ENCODE peak calls at places on chromosomes 12 and 14, in six cellular contexts. One of them, this sample, is unnamed.

GRCh38 chr12:68137278-68137930 is 22.1 kb downstream of the IFNG start:
- DNase-seq in IMR-90: no peak
- DNase-seq in neuronal stem cell: no peak
- DNase-seq in H9: no peak
- DNase-seq in mesenchymal stem cell: no peak
- DNase-seq in H1: no peak
- DNase-seq in this sample: no peak

GRCh38 chr12:2959194-2959507 is at the start of gene TEAD4:
- DNase-seq in IMR-90: peak; percentile 74
- DNase-seq in neuronal stem cell: peak; percentile 87
- DNase-seq in H9: peak; percentile 92
- DNase-seq in mesenchymal stem cell: peak; percentile 74
- DNase-seq in H1: no peak
- DNase-seq in this sample: peak; percentile 95

GRCh38 chr12:64083285-64084210 is 138.5 kb downstream of the KICS2 start:
- DNase-seq in IMR-90: peak; percentile 95
- DNase-seq in neuronal stem cell: no peak
- DNase-seq in H9: no peak
- DNase-seq in mesenchymal stem cell: peak; percentile 77
- DNase-seq in H1: no peak
- DNase-seq in this sample: no peak

GRCh38 chr12:6062427-6063378 is 61.8 kb downstream of the VWF start:
- DNase-seq in IMR-90: peak; percentile 48
- DNase-seq in neuronal stem cell: peak; percentile 57
- DNase-seq in H9: peak; percentile 85
- DNase-seq in mesenchymal stem cell: peak; percentile 61
- DNase-seq in H1: no peak
- DNase-seq in this sample: peak; percentile 69

GRCh38 chr14:36344211-36344610 is 23.8 kb upstream of the MBIP start:
- DNase-seq in IMR-90: peak; percentile 10
- DNase-seq in neuronal stem cell: no peak
- DNase-seq in H9: no peak
- DNase-seq in mesenchymal stem cell: no peak
- DNase-seq in H1: no peak
- DNase-seq in this sample: peak; percentile 8

GRCh38 chr14:90040411-90040810 is 21.4 kb upstream of the KCNK13 start:
- DNase-seq in IMR-90: no peak
- DNase-seq in neuronal stem cell: no peak
- DNase-seq in H9: no peak
- DNase-seq in mesenchymal stem cell: no peak
- DNase-seq in H1: no peak
- DNase-seq in this sample: no peak

GRCh38 chr12:61365001-61365400 is 895.2 kb upstream of the USP15 start:
- DNase-seq in IMR-90: no peak
- DNase-seq in neuronal stem cell: no peak
- DNase-seq in H9: no peak
- DNase-seq in mesenchymal stem cell: no peak
- DNase-seq in H1: no peak
- DNase-seq in this sample: no peak

GRCh38 chr12:94644141-94644575 is 6.2 kb downstream of the TMCC3 start:
- DNase-seq in IMR-90: peak; percentile 24
- DNase-seq in neuronal stem cell: no peak
- DNase-seq in H9: no peak
- DNase-seq in mesenchymal stem cell: peak; percentile 63
- DNase-seq in H1: no peak
- DNase-seq in this sample: no peak

GRCh38 chr14:61178226-61179060 is 102.7 kb downstream of the TMEM30B start:
- DNase-seq in IMR-90: peak; percentile 99
- DNase-seq in neuronal stem cell: no peak
- DNase-seq in H9: no peak
- DNase-seq in mesenchymal stem cell: peak; percentile 98
- DNase-seq in H1: no peak
- DNase-seq in this sample: peak; percentile 89

GRCh38 chr12:115051378-115051777 is 367.4 kb upstream of the TBX3 start:
- DNase-seq in IMR-90: no peak
- DNase-seq in neuronal stem cell: no peak
- DNase-seq in H9: no peak
- DNase-seq in mesenchymal stem cell: no peak
- DNase-seq in H1: no peak
- DNase-seq in this sample: no peak

GRCh38 chr12:93894391-93895095 is 217.4 kb downstream of the CRADD start:
- DNase-seq in IMR-90: peak; percentile 52
- DNase-seq in neuronal stem cell: no peak
- DNase-seq in H9: no peak
- DNase-seq in mesenchymal stem cell: no peak
- DNase-seq in H1: no peak
- DNase-seq in this sample: no peak

GRCh38 chr14:35438910-35439713 is 34.6 kb upstream of the NFKBIA start:
- DNase-seq in IMR-90: no peak
- DNase-seq in neuronal stem cell: no peak
- DNase-seq in H9: no peak
- DNase-seq in mesenchymal stem cell: no peak
- DNase-seq in H1: no peak
- DNase-seq in this sample: peak; percentile 49

GRCh38 chr14:93113678-93114067 is 2.1 kb downstream of the ITPK1 start:
- DNase-seq in IMR-90: no peak
- DNase-seq in neuronal stem cell: no peak
- DNase-seq in H9: peak; percentile 52
- DNase-seq in mesenchymal stem cell: no peak
- DNase-seq in H1: no peak
- DNase-seq in this sample: no peak

GRCh38 chr14:103624860-103625259 is 4.2 kb upstream of the KLC1 start:
- DNase-seq in IMR-90: peak; percentile 66
- DNase-seq in neuronal stem cell: no peak
- DNase-seq in H9: peak; percentile 65
- DNase-seq in mesenchymal stem cell: peak; percentile 65
- DNase-seq in H1: no peak
- DNase-seq in this sample: peak; percentile 74

GRCh38 chr14:76456200-76456599 is 80.3 kb downstream of the ESRRB start:
- DNase-seq in IMR-90: peak; percentile 8
- DNase-seq in neuronal stem cell: peak; percentile 46
- DNase-seq in H9: peak; percentile 65
- DNase-seq in mesenchymal stem cell: peak; percentile 1
- DNase-seq in H1: no peak
- DNase-seq in this sample: peak; percentile 75

GRCh38 chr12:86249856-86250255 is 6.3 kb downstream of the MGAT4C start:
- DNase-seq in IMR-90: peak; percentile 70
- DNase-seq in neuronal stem cell: no peak
- DNase-seq in H9: no peak
- DNase-seq in mesenchymal stem cell: peak; percentile 70
- DNase-seq in H1: no peak
- DNase-seq in this sample: peak; percentile 46

GRCh38 chr12:27564612-27565213 is 40.7 kb downstream of the PPFIBP1 start:
- DNase-seq in IMR-90: no peak
- DNase-seq in neuronal stem cell: no peak
- DNase-seq in H9: no peak
- DNase-seq in mesenchymal stem cell: peak; percentile 43
- DNase-seq in H1: no peak
- DNase-seq in this sample: no peak

GRCh38 chr12:62919827-62920226 is 15.1 kb downstream of the PPM1H start:
- DNase-seq in IMR-90: peak; percentile 63
- DNase-seq in neuronal stem cell: no peak
- DNase-seq in H9: no peak
- DNase-seq in mesenchymal stem cell: no peak
- DNase-seq in H1: no peak
- DNase-seq in this sample: no peak

DNA sequence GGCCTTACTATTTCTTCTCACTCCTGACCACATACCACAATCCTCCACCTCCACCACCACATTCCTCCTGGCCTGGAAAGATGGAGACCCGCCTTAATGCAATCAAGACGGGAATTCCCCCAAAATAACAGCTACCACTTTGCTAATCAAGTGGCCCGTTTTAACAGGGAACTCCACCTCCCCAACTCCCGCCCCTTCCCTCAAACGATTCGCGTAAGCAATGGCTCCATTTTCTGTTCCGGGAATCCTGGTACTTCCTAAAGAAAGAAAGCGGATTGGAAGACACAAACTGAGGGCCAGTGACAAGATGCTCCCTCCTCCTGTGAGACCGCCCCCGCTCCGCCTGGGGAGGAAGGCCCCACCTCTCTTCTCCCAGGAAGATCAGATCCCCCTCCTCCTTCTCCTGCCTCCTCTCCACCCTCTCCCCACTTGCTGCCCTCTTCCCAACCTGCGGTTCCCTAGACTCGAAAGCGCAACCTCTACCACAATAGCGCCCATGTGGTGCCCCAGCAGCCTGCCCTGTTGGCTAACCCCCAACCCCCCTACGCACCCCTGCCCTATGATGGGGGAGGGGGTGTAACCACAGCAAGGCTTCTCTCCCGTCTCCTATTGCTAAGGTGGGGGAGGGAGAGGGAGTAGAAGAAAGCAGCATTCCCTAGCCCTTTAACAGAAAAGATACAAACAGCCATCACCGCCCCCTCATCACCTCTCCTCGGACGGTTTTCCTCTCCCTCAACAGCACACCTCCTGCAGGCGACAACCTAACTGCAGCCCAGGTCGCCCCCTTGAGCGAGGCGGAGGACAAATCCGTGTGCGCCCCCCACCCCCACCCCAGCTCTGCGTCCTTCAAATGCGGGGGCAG is 777 bp downstream of the ARF3 start:
- DNase-seq in IMR-90: peak; percentile 97
- DNase-seq in neuronal stem cell: peak; percentile 86
- DNase-seq in H9: peak; percentile 98
- DNase-seq in mesenchymal stem cell: peak; percentile 99
- DNase-seq in H1: peak; percentile 89
- DNase-seq in this sample: peak; percentile 99
- H2AK5ac ChIP-seq in IMR-90: peak overlapping the region; percentile 46
- H2AK5ac ChIP-seq in neuronal stem cell: peak overlapping the region; percentile 71
- H2AK5ac ChIP-seq in H9: no peak overlapping the region
- H2AK5ac ChIP-seq in mesenchymal stem cell: no peak overlapping the region
- H2AK5ac ChIP-seq in H1: no peak overlapping the region
- H2AK5ac ChIP-seq in this sample: no peak overlapping the region

GRCh38 chr14:75246546-75247285 is 31.9 kb upstream of the FOS start:
- DNase-seq in IMR-90: no peak
- DNase-seq in neuronal stem cell: no peak
- DNase-seq in H9: no peak
- DNase-seq in mesenchymal stem cell: no peak
- DNase-seq in H1: no peak
- DNase-seq in this sample: no peak

GRCh38 chr14:75242546-75243273 is 35.9 kb upstream of the FOS start:
- DNase-seq in IMR-90: peak; percentile 87
- DNase-seq in neuronal stem cell: no peak
- DNase-seq in H9: no peak
- DNase-seq in mesenchymal stem cell: peak; percentile 70
- DNase-seq in H1: no peak
- DNase-seq in this sample: no peak

GRCh38 chr14:75247286-75247922 is 31.2 kb upstream of the FOS start:
- DNase-seq in IMR-90: no peak
- DNase-seq in neuronal stem cell: no peak
- DNase-seq in H9: no peak
- DNase-seq in mesenchymal stem cell: no peak
- DNase-seq in H1: no peak
- DNase-seq in this sample: no peak

GRCh38 chr14:75240781-75241180 is 37.8 kb upstream of the FOS start:
- DNase-seq in IMR-90: no peak
- DNase-seq in neuronal stem cell: no peak
- DNase-seq in H9: no peak
- DNase-seq in mesenchymal stem cell: no peak
- DNase-seq in H1: no peak
- DNase-seq in this sample: no peak

DNA sequence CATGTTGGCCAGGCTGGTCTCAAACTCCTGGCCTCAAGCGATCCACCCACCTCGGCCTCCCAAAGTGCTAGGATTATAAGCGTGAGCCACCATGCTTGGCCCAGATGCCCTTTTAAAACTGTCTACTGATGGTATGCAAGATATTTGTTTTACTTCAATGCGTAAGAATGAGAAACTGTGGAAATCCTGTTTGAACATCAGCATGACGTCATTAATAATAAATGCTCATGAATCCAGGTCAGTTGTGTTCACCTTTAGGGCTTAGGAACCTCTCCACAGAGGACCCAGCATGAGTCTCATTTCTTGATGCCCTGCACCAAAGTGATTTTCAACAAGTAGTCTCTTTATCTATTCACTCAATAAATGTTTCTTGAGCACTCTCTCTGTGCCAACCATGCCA is 34.5 kb upstream of the FOS start:
- DNase-seq in IMR-90: no peak
- DNase-seq in neuronal stem cell: no peak
- DNase-seq in H9: no peak
- DNase-seq in mesenchymal stem cell: no peak
- DNase-seq in H1: no peak
- DNase-seq in this sample: no peak
- H3K4me1 ChIP-seq in IMR-90: no peaks in the 10 kb centered on the region
- H3K4me1 ChIP-seq in neuronal stem cell: peaks cover 3% of the 10 kb centered on the region
- H3K4me1 ChIP-seq in H9: no peaks in the 10 kb centered on the region
- H3K4me1 ChIP-seq in mesenchymal stem cell: peaks cover 3% of the 10 kb centered on the region
- H3K4me1 ChIP-seq in H1: peaks cover 2% of the 10 kb centered on the region
- H3K4me1 ChIP-seq in this sample: no peaks in the 10 kb centered on the region

GRCh38 chr12:49058366-49059062 is 2.1 kb downstream of the KMT2D start:
- DNase-seq in IMR-90: no peak
- DNase-seq in neuronal stem cell: no peak
- DNase-seq in H9: no peak
- DNase-seq in mesenchymal stem cell: no peak
- DNase-seq in H1: no peak
- DNase-seq in this sample: no peak

GRCh38 chr12:49059385-49060232 is 985 bp downstream of the KMT2D start:
- DNase-seq in IMR-90: no peak
- DNase-seq in neuronal stem cell: no peak
- DNase-seq in H9: no peak
- DNase-seq in mesenchymal stem cell: peak; percentile 35
- DNase-seq in H1: no peak
- DNase-seq in this sample: peak; percentile 57

GRCh38 chr12:49060237-49061156 is at the start of gene KMT2D:
- DNase-seq in IMR-90: peak; percentile 96
- DNase-seq in neuronal stem cell: peak; percentile 96
- DNase-seq in H9: peak; percentile 97
- DNase-seq in mesenchymal stem cell: peak; percentile 98
- DNase-seq in H1: peak; percentile 73
- DNase-seq in this sample: peak; percentile 98

GRCh38 chr12:49057888-49058287 is 2.7 kb downstream of the KMT2D start:
- DNase-seq in IMR-90: no peak
- DNase-seq in neuronal stem cell: no peak
- DNase-seq in H9: no peak
- DNase-seq in mesenchymal stem cell: peak; percentile 34
- DNase-seq in H1: no peak
- DNase-seq in this sample: no peak

GRCh38 chr12:49059063-49059384 is 1.6 kb downstream of the KMT2D start:
- DNase-seq in IMR-90: no peak
- DNase-seq in neuronal stem cell: no peak
- DNase-seq in H9: no peak
- DNase-seq in mesenchymal stem cell: no peak
- DNase-seq in H1: no peak
- DNase-seq in this sample: no peak
- H2AK5ac ChIP-seq in IMR-90: peak overlapping the region; percentile 70
- H2AK5ac ChIP-seq in neuronal stem cell: peak overlapping the region; percentile 38
- H2AK5ac ChIP-seq in H9: no peak overlapping the region
- H2AK5ac ChIP-seq in mesenchymal stem cell: peak overlapping the region; percentile 62
- H2AK5ac ChIP-seq in H1: peak overlapping the region; percentile 19
- H2AK5ac ChIP-seq in this sample: no peak overlapping the region

DNA sequence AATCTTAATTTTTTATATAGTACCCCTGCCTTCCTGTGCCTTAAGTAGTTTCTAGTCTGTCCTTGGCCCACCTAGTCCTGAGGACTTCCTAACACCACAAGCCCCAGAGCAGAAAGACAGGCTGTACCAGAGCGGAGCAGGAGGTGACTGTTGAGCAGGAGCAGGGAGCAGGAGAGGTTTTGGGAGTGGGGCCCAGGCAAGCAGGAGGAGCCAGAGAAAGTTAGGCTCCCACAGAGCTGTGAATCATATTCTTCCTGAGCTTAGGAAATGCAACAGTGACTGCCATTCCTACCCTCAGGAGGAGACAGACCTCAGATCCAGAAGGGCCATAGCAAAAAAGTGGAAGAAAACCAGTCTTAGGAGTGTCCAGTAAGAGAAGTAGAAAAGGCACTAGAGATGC is 28.3 kb upstream of the COL2A1 start:
- DNase-seq in IMR-90: peak; percentile 4
- DNase-seq in neuronal stem cell: no peak
- DNase-seq in H9: no peak
- DNase-seq in mesenchymal stem cell: no peak
- DNase-seq in H1: no peak
- DNase-seq in this sample: peak; percentile 45
- H3K4me1 ChIP-seq in IMR-90: peaks cover 11% of the 10 kb centered on the region
- H3K4me1 ChIP-seq in neuronal stem cell: peaks cover 22% of the 10 kb centered on the region
- H3K4me1 ChIP-seq in H9: peaks cover 8% of the 10 kb centered on the region
- H3K4me1 ChIP-seq in mesenchymal stem cell: peaks cover 17% of the 10 kb centered on the region
- H3K4me1 ChIP-seq in H1: peaks cover 12% of the 10 kb centered on the region
- H3K4me1 ChIP-seq in this sample: peaks cover 7% of the 10 kb centered on the region